ENCODE peak calls at places on chromosomes 4 and X, in four cellular contexts. One of them, this sample, is unnamed.
A peak's percentile ranks its signal among the peaks of the same experiment; 100 is the strongest.

GRCh38 chrX:50877310-50877709 is 33.2 kb upstream of the BMP15 start:
- DNase-seq in H1: no peak
- DNase-seq in IMR-90: no peak
- DNase-seq in mesendoderm: no peak
- DNase-seq in this sample: no peak

GRCh38 chrX:37779857-37780256 is at the start of gene CYBB:
- DNase-seq in H1: no peak
- DNase-seq in IMR-90: no peak
- DNase-seq in mesendoderm: no peak
- DNase-seq in this sample: no peak

GRCh38 chr4:186037692-186038658 is 31.0 kb upstream of the TLR3 start:
- DNase-seq in mesendoderm: peak; percentile 76
- DNase-seq in H1: no peak
- DNase-seq in IMR-90: peak; percentile 80
- DNase-seq in this sample: no peak

GRCh38 chr4:2042207-2042946 is 16.8 kb upstream of the NAT8L start:
- DNase-seq in IMR-90: no peak
- DNase-seq in mesendoderm: no peak
- DNase-seq in H1: no peak
- DNase-seq in this sample: peak; percentile 39

GRCh38 chr4:80011636-80012236 is 61.3 kb downstream of the ANTXR2 start:
- DNase-seq in IMR-90: peak; percentile 94
- DNase-seq in H1: no peak
- DNase-seq in mesendoderm: peak; percentile 38
- DNase-seq in this sample: no peak

GRCh38 chr4:38805530-38806145 is 1.0 kb upstream of the TLR1 start:
- DNase-seq in H1: no peak
- DNase-seq in IMR-90: no peak
- DNase-seq in mesendoderm: no peak
- DNase-seq in this sample: no peak

GRCh38 chrX:115948018-115948923 is 222.3 kb upstream of the AGTR2 start:
- DNase-seq in IMR-90: peak; percentile 8
- DNase-seq in H1: no peak
- DNase-seq in mesendoderm: no peak
- DNase-seq in this sample: no peak

GRCh38 chrX:55715847-55716246 is 1.7 kb upstream of the RRAGB start:
- DNase-seq in IMR-90: no peak
- DNase-seq in H1: no peak
- DNase-seq in mesendoderm: peak; percentile 19
- DNase-seq in this sample: peak; percentile 50

GRCh38 chr4:26360273-26360672 is 39.5 kb downstream of the RBPJ start:
- DNase-seq in IMR-90: no peak
- DNase-seq in H1: no peak
- DNase-seq in mesendoderm: no peak
- DNase-seq in this sample: no peak

GRCh38 chr4:34826660-34827059 is 1417.7 kb downstream of the ARAP2 start:
- DNase-seq in H1: no peak
- DNase-seq in IMR-90: no peak
- DNase-seq in mesendoderm: no peak
- DNase-seq in this sample: no peak

GRCh38 chr4:55162396-55162795 is 37.0 kb upstream of the KDR start:
- DNase-seq in IMR-90: no peak
- DNase-seq in mesendoderm: no peak
- DNase-seq in H1: no peak
- DNase-seq in this sample: no peak

GRCh38 chr4:55158957-55159356 is 33.6 kb upstream of the KDR start:
- DNase-seq in IMR-90: no peak
- DNase-seq in mesendoderm: no peak
- DNase-seq in H1: no peak
- DNase-seq in this sample: no peak

GRCh38 chr4:55161739-55162138 is 36.3 kb upstream of the KDR start:
- DNase-seq in H1: no peak
- DNase-seq in IMR-90: no peak
- DNase-seq in mesendoderm: no peak
- DNase-seq in this sample: no peak

GRCh38 chr4:55157559-55158277 is 32.3 kb upstream of the KDR start:
- DNase-seq in H1: no peak
- DNase-seq in IMR-90: no peak
- DNase-seq in mesendoderm: no peak
- DNase-seq in this sample: peak; percentile 57

GRCh38 chr4:55159851-55160250 is 34.5 kb upstream of the KDR start:
- DNase-seq in H1: no peak
- DNase-seq in IMR-90: no peak
- DNase-seq in mesendoderm: peak; percentile 66
- DNase-seq in this sample: no peak
- H3K56ac ChIP-seq in H1: no peak overlapping the region
- H3K56ac ChIP-seq in IMR-90: no peak overlapping the region
- H3K56ac ChIP-seq in mesendoderm: peak overlapping the region; percentile 2
- H3K56ac ChIP-seq in this sample: no peak overlapping the region

GRCh38 chr4:109739547-109739946 is 9.7 kb upstream of the PLA2G12A start:
- DNase-seq in IMR-90: peak; percentile 47
- DNase-seq in mesendoderm: no peak
- DNase-seq in H1: no peak
- DNase-seq in this sample: no peak

GRCh38 chr4:109733728-109734127 is 3.9 kb upstream of the PLA2G12A start:
- DNase-seq in H1: no peak
- DNase-seq in IMR-90: no peak
- DNase-seq in mesendoderm: no peak
- DNase-seq in this sample: no peak

GRCh38 chr4:109735566-109736454 is 5.9 kb upstream of the PLA2G12A start:
- DNase-seq in IMR-90: peak; percentile 50
- DNase-seq in mesendoderm: no peak
- DNase-seq in H1: no peak
- DNase-seq in this sample: no peak

DNA sequence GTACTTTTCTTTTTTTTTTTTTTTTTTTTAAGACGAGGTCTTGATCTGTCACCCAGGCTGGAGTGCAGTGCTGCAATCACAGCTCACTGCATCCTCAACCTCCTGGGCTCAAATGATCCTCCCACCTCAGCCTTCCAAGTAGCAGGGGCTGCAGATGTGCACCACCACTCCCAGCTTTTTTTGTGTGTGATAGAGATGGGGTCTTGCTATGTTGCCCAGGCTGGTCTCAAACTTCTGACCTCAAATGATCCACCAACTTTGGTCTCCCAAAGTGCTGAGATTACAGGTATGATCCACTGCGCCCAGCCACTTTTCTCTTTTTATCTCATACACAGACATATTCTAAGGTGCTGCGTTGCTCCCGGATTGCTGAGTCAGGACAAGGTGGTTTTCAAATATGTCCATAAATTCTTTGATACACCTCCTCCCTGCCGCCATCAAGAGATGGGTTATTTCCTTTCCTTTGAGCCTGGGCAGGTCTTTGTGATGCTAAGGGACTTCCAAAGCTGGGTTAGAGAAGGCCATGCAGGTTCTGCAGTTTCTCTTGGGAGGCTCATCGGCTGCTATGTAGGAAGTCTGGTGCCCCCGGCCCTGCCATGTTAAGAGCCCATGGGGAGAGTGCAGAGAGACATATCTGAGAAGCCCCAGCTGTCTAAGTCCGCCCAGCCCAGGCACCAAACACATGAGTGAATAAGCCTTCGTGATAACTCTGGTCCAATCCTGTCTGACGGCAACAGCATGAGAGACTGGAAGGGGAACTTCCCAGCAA is 8.4 kb upstream of the PLA2G12A start:
- DNase-seq in H1: no peak
- DNase-seq in mesendoderm: no peak
- DNase-seq in IMR-90: no peak
- DNase-seq in this sample: peak; percentile 33
- H3K56ac ChIP-seq in H1: no peak overlapping the region
- H3K56ac ChIP-seq in mesendoderm: no peak overlapping the region
- H3K56ac ChIP-seq in IMR-90: no peak overlapping the region
- H3K56ac ChIP-seq in this sample: no peak overlapping the region

GRCh38 chr4:184802203-184803015 is 23.4 kb downstream of the ACSL1 start:
- DNase-seq in IMR-90: peak; percentile 16
- DNase-seq in H1: no peak
- DNase-seq in mesendoderm: no peak
- DNase-seq in this sample: no peak
- H3K56ac ChIP-seq in IMR-90: no peak overlapping the region
- H3K56ac ChIP-seq in H1: no peak overlapping the region
- H3K56ac ChIP-seq in mesendoderm: no peak overlapping the region
- H3K56ac ChIP-seq in this sample: no peak overlapping the region

GRCh38 chr4:124591646-124592045 is 120.9 kb downstream of the ANKRD50 start:
- DNase-seq in H1: no peak
- DNase-seq in IMR-90: no peak
- DNase-seq in mesendoderm: no peak
- DNase-seq in this sample: no peak

GRCh38 chr4:124590480-124590879 is 122.1 kb downstream of the ANKRD50 start:
- DNase-seq in H1: no peak
- DNase-seq in IMR-90: no peak
- DNase-seq in mesendoderm: no peak
- DNase-seq in this sample: no peak

GRCh38 chr4:124594945-124595344 is 117.6 kb downstream of the ANKRD50 start:
- DNase-seq in mesendoderm: no peak
- DNase-seq in H1: no peak
- DNase-seq in IMR-90: no peak
- DNase-seq in this sample: no peak

GRCh38 chr4:124589827-124590226 is 122.7 kb downstream of the ANKRD50 start:
- DNase-seq in IMR-90: no peak
- DNase-seq in H1: no peak
- DNase-seq in mesendoderm: no peak
- DNase-seq in this sample: no peak
- H3K56ac ChIP-seq in IMR-90: no peak overlapping the region
- H3K56ac ChIP-seq in H1: no peak overlapping the region
- H3K56ac ChIP-seq in mesendoderm: no peak overlapping the region
- H3K56ac ChIP-seq in this sample: no peak overlapping the region

GRCh38 chrX:101655540-101655939 is 4.1 kb downstream of the ARMCX2 start:
- DNase-seq in mesendoderm: no peak
- DNase-seq in H1: no peak
- DNase-seq in IMR-90: no peak
- DNase-seq in this sample: no peak
- H3K56ac ChIP-seq in mesendoderm: no peak overlapping the region
- H3K56ac ChIP-seq in H1: no peak overlapping the region
- H3K56ac ChIP-seq in IMR-90: no peak overlapping the region
- H3K56ac ChIP-seq in this sample: no peak overlapping the region

GRCh38 chr4:166144607-166145006 is 271.6 kb downstream of the TLL1 start:
- DNase-seq in mesendoderm: no peak
- DNase-seq in IMR-90: no peak
- DNase-seq in H1: no peak
- DNase-seq in this sample: no peak
- H3K56ac ChIP-seq in mesendoderm: no peak overlapping the region
- H3K56ac ChIP-seq in IMR-90: no peak overlapping the region
- H3K56ac ChIP-seq in H1: no peak overlapping the region
- H3K56ac ChIP-seq in this sample: no peak overlapping the region

DNA sequence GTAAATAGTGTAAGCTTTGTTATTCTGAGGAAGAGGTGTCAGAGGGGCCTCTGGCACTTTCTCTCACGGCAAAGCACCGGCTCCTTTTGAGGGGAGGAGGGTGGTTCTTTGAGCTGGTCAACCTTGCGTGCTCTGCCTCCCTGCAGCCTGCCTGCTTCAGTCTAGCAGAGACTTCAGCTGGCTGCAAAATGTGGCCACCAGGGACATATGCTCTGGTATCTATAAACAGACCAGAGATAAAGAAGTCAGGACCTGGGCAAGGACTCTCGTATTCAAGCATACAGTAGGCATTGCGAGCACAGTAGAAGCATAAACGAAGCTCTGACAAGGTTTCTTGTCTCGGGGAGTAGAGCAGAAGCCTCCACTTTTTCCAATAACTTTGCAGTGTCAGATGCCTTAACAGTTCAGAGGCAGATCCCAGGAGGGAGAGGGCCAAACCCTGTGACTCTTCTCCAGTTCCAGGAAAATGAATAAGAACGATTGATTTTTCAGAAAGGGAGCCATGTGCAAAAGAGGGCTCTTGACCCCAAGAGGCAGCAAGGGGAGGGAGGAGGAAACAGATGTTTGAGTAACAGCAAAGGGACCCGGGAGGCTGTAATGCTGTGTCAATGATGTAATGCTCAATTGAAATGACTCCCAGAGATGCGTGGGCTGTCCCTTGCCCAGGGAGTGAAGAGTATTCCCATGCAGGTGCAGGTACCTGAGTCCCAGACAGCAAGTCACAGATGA is 57.9 kb upstream of the TEX13D start:
- DNase-seq in H1: no peak
- DNase-seq in IMR-90: no peak
- DNase-seq in mesendoderm: peak; percentile 4
- DNase-seq in this sample: peak; percentile 27
- H3K56ac ChIP-seq in H1: no peak overlapping the region
- H3K56ac ChIP-seq in IMR-90: no peak overlapping the region
- H3K56ac ChIP-seq in mesendoderm: no peak overlapping the region
- H3K56ac ChIP-seq in this sample: no peak overlapping the region

GRCh38 chrX:39759526-39760224 is 338.1 kb downstream of the BCOR start:
- DNase-seq in mesendoderm: no peak
- DNase-seq in IMR-90: peak; percentile 78
- DNase-seq in H1: no peak
- DNase-seq in this sample: no peak
- H3K56ac ChIP-seq in mesendoderm: peak overlapping the region; percentile 70
- H3K56ac ChIP-seq in IMR-90: peak overlapping the region; percentile 32
- H3K56ac ChIP-seq in H1: no peak overlapping the region
- H3K56ac ChIP-seq in this sample: no peak overlapping the region

This sample was measured in H9.